ENCODE peak calls at places on chromosomes 13 and 19, in ten cellular contexts. F is HS-27A; P is activated CD4-positive, CD25-positive, alpha-beta regulatory T cell treated with anti-CD3 and anti-CD28 coated beads, Interleukin-2, amount 50 U/mL, for 16 hours; K is NCI-H345; I is omental fat pad; E is stimulated activated CD8-positive, alpha-beta memory T cell treated with anti-CD3 and anti-CD28 coated beads, Interleukin-4, amount 100 ng/mL, for 1 hour; Y is Calu3; H is neural crest cell; V is GM13976; C is activated CD8-positive, alpha-beta memory T cell treated with anti-CD3 and anti-CD28 coated beads for 24 hours. W is an unnamed sample.

GRCh38 chr13:28181413-28181812 is 43.1 kb downstream of the PAN3 start:
- DNase-seq in F (no peak), V (no peak), H (no peak), P (no peak), Y (no peak), C (no peak), I (no peak), E (no peak), K (no peak), W (peak; percentile 51)

GRCh38 chr13:97001641-97002040 is 7.4 kb upstream of the OXGR1 start:
- DNase-seq in V (no peak), C (no peak), I (no peak), Y (no peak), K (no peak), F (no peak), P (no peak), E (no peak), H (no peak), W (no peak)

GRCh38 chr13:44765076-44765475 is 188.9 kb upstream of the TSC22D1 start:
- DNase-seq in H (no peak), C (no peak), K (no peak), I (no peak), Y (no peak), E (no peak), F (no peak), P (no peak), V (no peak), W (no peak)

GRCh38 chr13:111216166-111216960 is 101.3 kb downstream of the ARHGEF7 start:
- DNase-seq in V (peak; percentile 66), H (no peak), Y (peak; percentile 22), F (no peak), I (no peak), P (no peak), K (peak; percentile 38), C (peak; percentile 71), E (no peak), W (no peak)

GRCh38 chr13:106361621-106362020 is 173.8 kb downstream of the EFNB2 start:
- DNase-seq in E (no peak), P (no peak), V (no peak), Y (no peak), K (no peak), C (no peak), I (no peak), H (no peak), F (no peak), W (no peak)

GRCh38 chr19:7981661-7982060 is 23.8 kb downstream of the ELAVL1 start:
- DNase-seq in F (no peak), K (no peak), Y (no peak), E (no peak), C (no peak), V (no peak), I (no peak), P (no peak), H (no peak), W (no peak)

GRCh38 chr19:14004619-14005380 is 1.3 kb downstream of the RFX1 start:
- DNase-seq in K (no peak), Y (peak; percentile 10), I (no peak), E (no peak), C (no peak), V (no peak), P (no peak), H (no peak), F (no peak), W (no peak)

GRCh38 chr19:32976223-32976805 is 4.3 kb downstream of the FAAP24 start:
- DNase-seq in F (peak; percentile 64), K (peak; percentile 84), Y (peak; percentile 83), V (peak; percentile 62), P (peak; percentile 35), H (peak; percentile 81), E (peak; percentile 56), C (peak; percentile 84), I (peak; percentile 75), W (peak; percentile 50)

GRCh38 chr13:59247166-59247565 is 916.6 kb downstream of the DIAPH3 start:
- DNase-seq in H (no peak), E (no peak), C (no peak), Y (no peak), K (peak; percentile 3), I (no peak), P (no peak), V (no peak), F (no peak), W (no peak)

GRCh38 chr19:2334426-2334825 is 5.9 kb downstream of the SPPL2B start:
- DNase-seq in E (no peak), V (no peak), I (no peak), P (no peak), Y (no peak), H (no peak), C (no peak), F (no peak), K (no peak), W (no peak)

GRCh38 chr13:97026759-97027555 is 32.7 kb upstream of the OXGR1 start:
- DNase-seq in V (no peak), C (no peak), H (no peak), F (no peak), I (no peak), P (no peak), E (no peak), Y (no peak), K (no peak), W (no peak)

GRCh38 chr19:10961073-10961762 is 388 bp downstream of the SMARCA4 start:
- DNase-seq in C (peak; percentile 75), K (no peak), P (no peak), V (peak; percentile 51), Y (peak; percentile 55), I (no peak), F (no peak), H (peak; percentile 34), E (no peak), W (no peak)

GRCh38 chr19:42286349-42287016 is 15.4 kb upstream of the PRR19 start:
- DNase-seq in V (no peak), Y (no peak), K (no peak), E (no peak), P (no peak), H (no peak), C (no peak), I (no peak), F (no peak), W (no peak)

GRCh38 chr19:32339988-32340874 is 5.2 kb upstream of the ZNF507 start:
- DNase-seq in P (no peak), K (peak; percentile 47), C (peak; percentile 68), F (no peak), H (peak; percentile 58), V (peak; percentile 66), I (no peak), Y (peak; percentile 74), E (peak; percentile 12), W (no peak)

GRCh38 chr13:109810761-109811510 is 24.6 kb upstream of the IRS2 start:
- DNase-seq in H (no peak), I (no peak), F (no peak), E (no peak), Y (no peak), V (no peak), P (no peak), C (no peak), K (no peak), W (no peak)

W was measured in SK-N-MC.